ENCODE peak calls at places on chromosomes 13 and 19, in nine cellular contexts. P, J, S, E, T, D, Y, L and M are unnamed samples.
A peak's percentile ranks its signal among the peaks of the same experiment; 100 is the strongest.

GRCh38 chr19:1961545-1961878 is 20.5 kb downstream of the CSNK1G2 start:
- DNase-seq in P (no peak), J (no peak), S (no peak), E (no peak), T (no peak), D (no peak), Y (no peak), L (no peak), M (no peak)

GRCh38 chr19:46466536-46467199 is 4.7 kb downstream of the PNMA8A start:
- DNase-seq in P (peak; percentile 69), J (no peak), S (no peak), E (peak; percentile 80), T (peak; percentile 75), D (no peak), Y (peak; percentile 82), L (peak; percentile 44), M (peak; percentile 87)

GRCh38 chr13:97364031-97364430 is 69.9 kb upstream of the RAP2A start:
- DNase-seq in P (no peak), J (no peak), S (no peak), E (no peak), T (no peak), D (no peak), Y (no peak), L (no peak), M (no peak)

GRCh38 chr13:42762917-42763316 is 18.5 kb upstream of the FAM216B start:
- DNase-seq in P (no peak), J (no peak), S (no peak), E (peak; percentile 57), T (peak; percentile 93), D (no peak), Y (peak; percentile 57), L (peak; percentile 65), M (peak; percentile 44)

GRCh38 chr19:46446021-46446420 is 17.3 kb upstream of the PNMA8C start:
- DNase-seq in P (peak; percentile 52), J (no peak), S (no peak), E (no peak), T (no peak), D (no peak), Y (no peak), L (no peak), M (no peak)

GRCh38 chr13:53901593-53901992 is 873.0 kb downstream of the OLFM4 start:
- DNase-seq in P (no peak), J (no peak), S (no peak), E (no peak), T (no peak), D (no peak), Y (no peak), L (no peak), M (no peak)

GRCh38 chr13:112117258-112117954 is 50.5 kb downstream of the SOX1 start:
- DNase-seq in P (peak; percentile 63), J (no peak), S (no peak), E (no peak), T (no peak), D (peak; percentile 16), Y (no peak), L (no peak), M (no peak)

GRCh38 chr19:57664269-57665127 is 4.2 kb upstream of the ZSCAN4 start:
- DNase-seq in P (peak; percentile 67), J (peak; percentile 65), S (peak; percentile 50), E (no peak), T (peak; percentile 2), D (peak; percentile 31), Y (peak; percentile 50), L (peak; percentile 4), M (peak; percentile 8)

GRCh38 chr19:46361915-46362314 is 15.0 kb downstream of the PPP5C start:
- DNase-seq in P (no peak), J (no peak), S (no peak), E (no peak), T (no peak), D (no peak), Y (no peak), L (no peak), M (no peak)

GRCh38 chr19:17109962-17110598 is 34.5 kb downstream of the MYO9B start:
- DNase-seq in P (peak; percentile 84), J (peak; percentile 52), S (peak; percentile 86), E (no peak), T (no peak), D (peak; percentile 45), Y (no peak), L (no peak), M (no peak)

GRCh38 chr13:25232937-25233515 is 54.3 kb downstream of the MTMR6 start:
- DNase-seq in P (no peak), J (no peak), S (no peak), E (no peak), T (no peak), D (no peak), Y (peak; percentile 32), L (peak; percentile 9), M (no peak)

GRCh38 chr19:48424694-48425219 is 21.0 kb upstream of the GRWD1 start:
- DNase-seq in P (no peak), J (no peak), S (no peak), E (no peak), T (peak; percentile 66), D (no peak), Y (peak; percentile 38), L (no peak), M (no peak)

GRCh38 chr19:42287826-42288107 is 14.2 kb upstream of the PRR19 start:
- DNase-seq in P (no peak), J (no peak), S (no peak), E (no peak), T (no peak), D (no peak), Y (no peak), L (no peak), M (no peak)

GRCh38 chr19:1265611-1266115 is 3.5 kb upstream of the CIRBP start:
- DNase-seq in P (peak; percentile 95), J (peak; percentile 62), S (peak; percentile 80), E (no peak), T (peak; percentile 67), D (no peak), Y (peak; percentile 94), L (peak; percentile 45), M (no peak)

GRCh38 chr19:33426621-33427475 is 53.3 kb downstream of the CEBPG start:
- DNase-seq in P (no peak), J (no peak), S (peak; percentile 15), E (no peak), T (no peak), D (no peak), Y (no peak), L (no peak), M (no peak)

GRCh38 chr19:33430674-33431277 is 57.3 kb downstream of the CEBPG start:
- DNase-seq in P (peak; percentile 66), J (peak; percentile 70), S (peak; percentile 68), E (peak; percentile 34), T (peak; percentile 58), D (peak; percentile 71), Y (peak; percentile 62), L (peak; percentile 36), M (peak; percentile 52)

GRCh38 chr19:33429891-33430673 is 56.6 kb downstream of the CEBPG start:
- DNase-seq in P (no peak), J (no peak), S (peak; percentile 24), E (no peak), T (no peak), D (no peak), Y (no peak), L (no peak), M (no peak)

GRCh38 chr19:33428627-33429013 is 55.1 kb downstream of the CEBPG start:
- DNase-seq in P (no peak), J (no peak), S (peak; percentile 14), E (no peak), T (no peak), D (no peak), Y (no peak), L (no peak), M (no peak)

DNA sequence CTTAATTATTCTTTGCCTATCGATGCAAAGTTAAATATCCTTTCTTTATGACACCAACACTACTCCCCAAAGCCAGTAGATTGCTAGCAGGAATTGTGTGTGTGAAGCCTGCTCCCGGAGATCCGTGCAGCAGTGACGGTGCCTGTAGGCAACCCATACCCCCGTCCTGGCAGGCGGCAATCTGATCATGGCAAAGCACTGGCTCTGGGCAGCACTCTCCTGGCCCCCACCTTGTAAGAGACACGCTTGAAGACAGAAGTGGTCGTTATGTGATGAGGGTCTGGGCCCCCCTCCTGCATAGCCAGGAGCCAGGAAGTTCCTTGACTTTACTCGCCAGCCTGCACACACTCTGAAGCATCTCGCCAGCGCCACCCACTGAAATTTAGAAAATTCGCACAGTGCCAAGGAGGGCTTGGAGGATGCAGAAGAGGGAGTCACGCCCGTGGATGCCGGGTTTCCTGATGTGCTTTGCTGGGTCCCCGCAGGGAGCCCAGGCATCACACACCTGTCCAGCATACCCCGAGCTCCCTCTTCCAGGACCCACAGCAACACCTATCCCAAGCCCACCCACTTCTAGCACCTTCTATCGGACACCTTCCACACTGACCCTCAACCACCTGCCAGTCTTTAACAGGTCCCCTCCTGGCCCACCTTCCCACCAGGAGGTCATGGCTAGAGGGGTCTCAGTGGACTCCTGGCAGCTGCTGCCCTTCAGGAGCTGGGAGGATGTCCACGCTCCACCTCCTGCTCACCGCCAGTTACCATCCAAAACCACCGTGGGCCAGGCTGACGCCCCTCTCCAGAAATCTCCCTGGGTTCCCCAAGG is 54.5 kb downstream of the CEBPG start:
- DNase-seq in P (no peak), J (no peak), S (peak; percentile 34), E (no peak), T (no peak), D (no peak), Y (no peak), L (no peak), M (no peak)
- TF ChIP-seq CTCF in P (no peak), J (no peak), S (no peak), E (no peak), T (no peak), D (no peak), Y (no peak), L (no peak), M (no peak)

DNA sequence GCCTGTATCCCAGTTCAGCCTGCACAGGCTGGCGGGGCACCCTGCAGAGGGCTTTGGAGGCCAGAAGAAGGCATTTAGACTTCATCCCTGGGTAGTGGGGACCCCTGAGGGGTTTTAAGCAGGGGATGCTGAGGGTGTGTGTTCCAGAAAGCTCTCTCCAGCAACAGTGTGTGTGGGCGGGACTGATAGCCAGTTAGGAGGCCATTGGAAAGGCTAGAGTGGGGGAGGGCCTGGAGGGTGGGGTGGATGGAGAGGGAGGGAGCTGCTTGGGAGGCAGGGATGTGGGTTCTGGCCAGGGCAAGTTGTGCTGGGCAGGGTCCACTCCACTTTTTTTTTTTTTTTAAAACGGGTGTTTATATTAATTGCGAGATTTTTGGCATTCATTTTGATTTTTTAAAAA is 28.3 kb downstream of the LYL1 start:
- DNase-seq in P (no peak), J (no peak), S (no peak), E (no peak), T (no peak), D (no peak), Y (no peak), L (no peak), M (no peak)
- H3K4me3 ChIP-seq in P (no peak overlapping the region), J (no peak overlapping the region), S (no peak overlapping the region), E (no peak overlapping the region), T (no peak overlapping the region), D (no peak overlapping the region), Y (no peak overlapping the region), L (no peak overlapping the region), M (no peak overlapping the region)

GRCh38 chr13:71754407-71754974 is 112.5 kb downstream of the DACH1 start:
- DNase-seq in P (no peak), J (no peak), S (no peak), E (no peak), T (no peak), D (no peak), Y (no peak), L (no peak), M (no peak)
- TF ChIP-seq CTCF in P (no peak), J (no peak), S (no peak), E (no peak), T (no peak), D (no peak), Y (no peak), L (no peak), M (no peak)

GRCh38 chr19:35743640-35744306 is 1.4 kb downstream of the U2AF1L4 start:
- DNase-seq in P (no peak), J (no peak), S (no peak), E (no peak), T (no peak), D (no peak), Y (no peak), L (no peak), M (no peak)
- H3K4me3 ChIP-seq in P (no peak overlapping the region), J (no peak overlapping the region), S (peak overlapping the region; percentile 79), E (no peak overlapping the region), T (no peak overlapping the region), D (peak overlapping the region; percentile 82), Y (no peak overlapping the region), L (no peak overlapping the region), M (no peak overlapping the region)